ENCODE peak calls at places on chromosomes 6 and 20, in six cellular contexts. One of them, this sample, is unnamed.

GRCh38 chr6:37630281-37630799 is 67.3 kb downstream of the MDGA1 start:
- DNase-seq in fibroblast of mammary gland: peak
- DNase-seq in stomach: peak
- DNase-seq in fibroblast of lung: peak
- DNase-seq in neural progenitor cell: no peak
- DNase-seq in GM23248: peak
- DNase-seq in this sample: peak

GRCh38 chr20:58408603-58409246 is 19.7 kb downstream of the VAPB start:
- DNase-seq in fibroblast of mammary gland: peak
- DNase-seq in stomach: no peak
- DNase-seq in fibroblast of lung: no peak
- DNase-seq in neural progenitor cell: no peak
- DNase-seq in GM23248: no peak
- DNase-seq in this sample: no peak

GRCh38 chr20:44552568-44552949 is 29.8 kb upstream of the PKIG start:
- DNase-seq in fibroblast of mammary gland: no peak
- DNase-seq in stomach: no peak
- DNase-seq in fibroblast of lung: no peak
- DNase-seq in neural progenitor cell: no peak
- DNase-seq in GM23248: no peak
- DNase-seq in this sample: no peak

GRCh38 chr6:116278478-116278822 is 1.3 kb downstream of the TSPYL1 start:
- DNase-seq in fibroblast of mammary gland: no peak
- DNase-seq in stomach: no peak
- DNase-seq in fibroblast of lung: no peak
- DNase-seq in neural progenitor cell: no peak
- DNase-seq in GM23248: no peak
- DNase-seq in this sample: no peak

GRCh38 chr6:14857501-14857900 is 388.4 kb upstream of the JARID2 start:
- DNase-seq in fibroblast of mammary gland: no peak
- DNase-seq in stomach: peak
- DNase-seq in fibroblast of lung: no peak
- DNase-seq in neural progenitor cell: no peak
- DNase-seq in GM23248: no peak
- DNase-seq in this sample: no peak

GRCh38 chr20:12535770-12536169 is 473.0 kb upstream of the SPTLC3 start:
- DNase-seq in fibroblast of mammary gland: no peak
- DNase-seq in stomach: no peak
- DNase-seq in fibroblast of lung: no peak
- DNase-seq in neural progenitor cell: no peak
- DNase-seq in GM23248: no peak
- DNase-seq in this sample: no peak

GRCh38 chr6:16681260-16681873 is 79.9 kb downstream of the ATXN1 start:
- DNase-seq in fibroblast of mammary gland: peak
- DNase-seq in stomach: no peak
- DNase-seq in fibroblast of lung: peak
- DNase-seq in neural progenitor cell: no peak
- DNase-seq in GM23248: peak
- DNase-seq in this sample: peak

GRCh38 chr6:56906752-56907151 is 48.2 kb upstream of the BEND6 start:
- DNase-seq in fibroblast of mammary gland: peak
- DNase-seq in stomach: no peak
- DNase-seq in fibroblast of lung: peak
- DNase-seq in neural progenitor cell: no peak
- DNase-seq in GM23248: peak
- DNase-seq in this sample: no peak

GRCh38 chr20:61490721-61491120 is 238.7 kb downstream of the CDH4 start:
- DNase-seq in fibroblast of mammary gland: no peak
- DNase-seq in stomach: no peak
- DNase-seq in fibroblast of lung: peak
- DNase-seq in neural progenitor cell: no peak
- DNase-seq in GM23248: no peak
- DNase-seq in this sample: no peak

DNA sequence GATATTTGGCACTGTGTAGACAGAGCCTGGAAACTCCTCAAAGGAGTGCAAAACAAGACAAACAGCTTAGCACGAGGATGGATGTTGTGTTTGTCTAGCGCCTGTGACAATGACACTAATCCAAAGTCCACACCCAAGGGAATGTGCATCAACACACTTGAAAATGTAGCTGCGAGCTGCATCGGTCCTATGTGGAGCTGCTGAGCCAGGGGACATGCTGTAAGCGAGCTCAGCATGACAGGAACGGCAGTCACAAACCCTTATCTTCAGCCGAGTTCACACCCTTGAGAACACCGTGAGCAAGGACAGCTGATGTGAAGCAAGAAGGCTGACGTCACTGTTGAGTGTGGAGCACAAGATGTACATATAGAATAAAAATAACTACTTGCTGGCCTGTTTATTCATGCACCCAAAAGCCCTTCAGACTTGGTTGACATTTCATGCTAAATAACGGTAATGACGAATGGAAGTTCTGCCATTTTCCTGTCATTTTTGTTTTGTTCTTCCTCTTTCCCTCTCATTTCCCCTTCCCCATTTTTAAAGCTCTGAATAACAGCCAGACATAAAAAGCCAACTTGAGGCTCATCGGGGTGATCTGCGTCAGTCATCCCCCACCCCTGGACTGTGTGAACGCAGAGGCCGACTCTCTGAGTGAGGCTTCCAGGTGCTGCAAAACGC is 684.5 kb downstream of the QKI start:
- DNase-seq in fibroblast of mammary gland: peak
- DNase-seq in stomach: peak
- DNase-seq in fibroblast of lung: peak
- DNase-seq in neural progenitor cell: no peak
- DNase-seq in GM23248: no peak
- DNase-seq in this sample: no peak
- H3K4me3 ChIP-seq in fibroblast of mammary gland: no peak
- H3K4me3 ChIP-seq in stomach: no peak
- H3K4me3 ChIP-seq in fibroblast of lung: no peak
- H3K4me3 ChIP-seq in neural progenitor cell: no peak
- H3K4me3 ChIP-seq in GM23248: no peak
- H3K4me3 ChIP-seq in this sample: no peak

GRCh38 chr20:53581444-53582311 is 12.0 kb downstream of the ZNF217 start:
- DNase-seq in fibroblast of mammary gland: no peak
- DNase-seq in stomach: peak
- DNase-seq in fibroblast of lung: no peak
- DNase-seq in neural progenitor cell: no peak
- DNase-seq in GM23248: no peak
- DNase-seq in this sample: no peak

GRCh38 chr20:53580376-53581111 is 13.1 kb downstream of the ZNF217 start:
- DNase-seq in fibroblast of mammary gland: no peak
- DNase-seq in stomach: peak
- DNase-seq in fibroblast of lung: no peak
- DNase-seq in neural progenitor cell: no peak
- DNase-seq in GM23248: peak
- DNase-seq in this sample: no peak

GRCh38 chr20:53579581-53580375 is 13.9 kb downstream of the ZNF217 start:
- DNase-seq in fibroblast of mammary gland: peak
- DNase-seq in stomach: peak
- DNase-seq in fibroblast of lung: peak
- DNase-seq in neural progenitor cell: no peak
- DNase-seq in GM23248: peak
- DNase-seq in this sample: no peak

GRCh38 chr20:53579266-53579580 is 14.4 kb downstream of the ZNF217 start:
- DNase-seq in fibroblast of mammary gland: no peak
- DNase-seq in stomach: peak
- DNase-seq in fibroblast of lung: no peak
- DNase-seq in neural progenitor cell: no peak
- DNase-seq in GM23248: no peak
- DNase-seq in this sample: no peak

GRCh38 chr20:53582574-53583351 is 10.9 kb downstream of the ZNF217 start:
- DNase-seq in fibroblast of mammary gland: peak
- DNase-seq in stomach: peak
- DNase-seq in fibroblast of lung: peak
- DNase-seq in neural progenitor cell: peak
- DNase-seq in GM23248: peak
- DNase-seq in this sample: no peak
- H3K4me3 ChIP-seq in fibroblast of mammary gland: no peak
- H3K4me3 ChIP-seq in stomach: peak
- H3K4me3 ChIP-seq in fibroblast of lung: peak
- H3K4me3 ChIP-seq in neural progenitor cell: peak
- H3K4me3 ChIP-seq in GM23248: peak
- H3K4me3 ChIP-seq in this sample: no peak

GRCh38 chr20:5918856-5919633 is 31.3 kb downstream of the TRMT6 start:
- DNase-seq in fibroblast of mammary gland: peak
- DNase-seq in stomach: no peak
- DNase-seq in fibroblast of lung: peak
- DNase-seq in neural progenitor cell: no peak
- DNase-seq in GM23248: peak
- DNase-seq in this sample: peak
- H3K4me3 ChIP-seq in fibroblast of mammary gland: no peak
- H3K4me3 ChIP-seq in stomach: no peak
- H3K4me3 ChIP-seq in fibroblast of lung: no peak
- H3K4me3 ChIP-seq in neural progenitor cell: no peak
- H3K4me3 ChIP-seq in GM23248: peak
- H3K4me3 ChIP-seq in this sample: no peak

GRCh38 chr6:11711994-11712698 is 66.5 kb downstream of the ADTRP start:
- DNase-seq in fibroblast of mammary gland: peak
- DNase-seq in stomach: no peak
- DNase-seq in fibroblast of lung: peak
- DNase-seq in neural progenitor cell: no peak
- DNase-seq in GM23248: peak
- DNase-seq in this sample: no peak

GRCh38 chr6:11714116-11714797 is 64.3 kb downstream of the ADTRP start:
- DNase-seq in fibroblast of mammary gland: no peak
- DNase-seq in stomach: no peak
- DNase-seq in fibroblast of lung: no peak
- DNase-seq in neural progenitor cell: no peak
- DNase-seq in GM23248: no peak
- DNase-seq in this sample: no peak

GRCh38 chr6:11712760-11713159 is 65.8 kb downstream of the ADTRP start:
- DNase-seq in fibroblast of mammary gland: peak
- DNase-seq in stomach: no peak
- DNase-seq in fibroblast of lung: peak
- DNase-seq in neural progenitor cell: no peak
- DNase-seq in GM23248: peak
- DNase-seq in this sample: no peak

GRCh38 chr6:11718031-11718430 is 60.6 kb downstream of the ADTRP start:
- DNase-seq in fibroblast of mammary gland: no peak
- DNase-seq in stomach: no peak
- DNase-seq in fibroblast of lung: no peak
- DNase-seq in neural progenitor cell: no peak
- DNase-seq in GM23248: no peak
- DNase-seq in this sample: no peak

DNA sequence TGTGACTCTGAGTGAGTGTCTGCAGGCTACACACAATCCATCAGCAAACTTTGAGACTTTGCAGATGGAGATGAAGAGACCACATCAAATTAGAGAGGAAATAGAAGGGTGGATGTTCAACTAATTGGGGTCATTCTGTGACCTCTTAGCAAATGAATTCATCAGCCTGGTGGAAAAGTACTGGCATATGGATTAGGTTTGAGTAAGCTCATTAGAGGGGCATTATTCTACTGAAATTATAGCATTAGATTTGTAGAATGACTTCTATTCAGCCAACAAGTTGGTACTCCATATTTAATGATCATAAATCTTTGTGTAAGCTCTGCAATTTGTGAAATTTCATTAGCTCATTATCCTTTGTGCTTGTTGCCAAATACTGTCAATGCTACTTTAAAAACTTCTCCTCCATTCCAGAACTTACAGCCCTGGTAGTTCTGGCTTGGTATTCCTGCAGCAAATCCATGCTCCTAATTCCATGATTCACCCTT is 63.8 kb downstream of the ADTRP start:
- DNase-seq in fibroblast of mammary gland: no peak
- DNase-seq in stomach: no peak
- DNase-seq in fibroblast of lung: no peak
- DNase-seq in neural progenitor cell: no peak
- DNase-seq in GM23248: no peak
- DNase-seq in this sample: no peak
- H3K4me3 ChIP-seq in fibroblast of mammary gland: no peak
- H3K4me3 ChIP-seq in stomach: no peak
- H3K4me3 ChIP-seq in fibroblast of lung: no peak
- H3K4me3 ChIP-seq in neural progenitor cell: no peak
- H3K4me3 ChIP-seq in GM23248: no peak
- H3K4me3 ChIP-seq in this sample: no peak

GRCh38 chr6:43274916-43275597 is 23.0 kb upstream of the SLC22A7 start:
- DNase-seq in fibroblast of mammary gland: no peak
- DNase-seq in stomach: peak
- DNase-seq in fibroblast of lung: no peak
- DNase-seq in neural progenitor cell: peak
- DNase-seq in GM23248: peak
- DNase-seq in this sample: no peak
- H3K4me3 ChIP-seq in fibroblast of mammary gland: no peak
- H3K4me3 ChIP-seq in stomach: peak
- H3K4me3 ChIP-seq in fibroblast of lung: peak
- H3K4me3 ChIP-seq in neural progenitor cell: peak
- H3K4me3 ChIP-seq in GM23248: peak
- H3K4me3 ChIP-seq in this sample: no peak

DNA sequence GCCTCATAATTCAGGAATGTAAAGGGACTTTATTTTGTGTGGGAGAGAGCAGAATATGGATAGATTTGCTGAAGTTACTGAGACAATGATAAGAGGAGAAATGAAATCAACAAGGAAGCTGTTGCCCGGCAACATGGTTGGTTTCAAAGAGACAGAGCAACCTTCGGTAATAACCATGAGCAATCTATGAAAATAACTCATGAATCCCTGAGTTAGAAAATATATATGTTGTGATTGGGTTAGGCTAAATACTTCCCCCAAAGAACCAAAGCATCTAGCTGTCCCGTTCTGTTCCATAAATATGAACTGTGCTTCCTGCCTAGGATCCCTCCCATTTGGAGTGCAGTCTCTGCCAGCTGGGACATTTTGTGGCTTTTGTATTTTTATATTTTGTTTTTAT is 23.1 kb downstream of the SERPINB1 start:
- DNase-seq in fibroblast of mammary gland: peak
- DNase-seq in stomach: no peak
- DNase-seq in fibroblast of lung: peak
- DNase-seq in neural progenitor cell: no peak
- DNase-seq in GM23248: peak
- DNase-seq in this sample: no peak
- H3K4me3 ChIP-seq in fibroblast of mammary gland: no peak
- H3K4me3 ChIP-seq in stomach: no peak
- H3K4me3 ChIP-seq in fibroblast of lung: no peak
- H3K4me3 ChIP-seq in neural progenitor cell: no peak
- H3K4me3 ChIP-seq in GM23248: peak
- H3K4me3 ChIP-seq in this sample: no peak

DNA sequence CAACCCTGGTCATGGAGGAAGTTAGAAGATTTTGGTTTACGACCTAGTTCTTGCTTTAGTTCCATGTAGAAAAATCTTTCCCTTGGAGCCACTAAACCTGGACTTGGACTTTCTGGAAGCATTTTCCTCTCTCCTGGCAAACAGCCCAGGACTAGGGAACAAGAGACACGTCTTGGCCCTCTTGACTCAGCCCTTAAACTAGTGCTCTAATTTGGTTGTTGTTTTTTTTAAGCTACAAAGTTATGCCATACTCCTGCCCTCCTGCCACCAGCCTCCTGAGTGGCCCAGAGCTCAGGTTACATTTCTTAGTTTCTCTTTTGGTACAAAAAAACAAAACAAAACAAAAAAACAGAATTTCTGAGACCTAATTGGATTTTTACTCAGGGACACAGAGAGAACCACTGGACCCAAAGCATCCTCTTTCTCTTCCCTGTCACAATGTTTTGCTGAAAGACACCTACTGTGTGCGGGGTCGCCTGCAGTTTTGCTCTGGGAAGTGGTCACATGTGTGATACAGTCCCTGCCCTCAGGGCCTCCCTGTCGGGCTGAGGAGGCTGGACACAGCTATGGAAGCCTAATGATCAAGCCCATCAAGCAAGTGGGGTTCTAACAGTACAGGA is 32.3 kb upstream of the SCUBE3 start:
- DNase-seq in fibroblast of mammary gland: peak
- DNase-seq in stomach: no peak
- DNase-seq in fibroblast of lung: peak
- DNase-seq in neural progenitor cell: no peak
- DNase-seq in GM23248: peak
- DNase-seq in this sample: peak
- H3K4me3 ChIP-seq in fibroblast of mammary gland: no peak
- H3K4me3 ChIP-seq in stomach: no peak
- H3K4me3 ChIP-seq in fibroblast of lung: no peak
- H3K4me3 ChIP-seq in neural progenitor cell: no peak
- H3K4me3 ChIP-seq in GM23248: peak
- H3K4me3 ChIP-seq in this sample: no peak